ENCODE peak calls at places on chromosomes 12 and 14, in ten cellular contexts. I, J, B, L, O, U, A, D, X and S are unnamed samples.

GRCh38 chr14:96085369-96085768 is 46.2 kb downstream of the C14orf132 start:
- DNase-seq in A (no peak), O (no peak), U (no peak), I (no peak), L (no peak), J (no peak), X (no peak), B (no peak), D (no peak), S (no peak)

GRCh38 chr14:76884853-76885276 is 58.7 kb downstream of the LRRC74A start:
- DNase-seq in O (no peak), A (no peak), U (no peak), D (no peak), B (no peak), L (no peak), I (no peak), X (no peak), J (no peak), S (no peak)

GRCh38 chr12:1842183-1842904 is 22.0 kb downstream of the LRTM2 start:
- DNase-seq in A (no peak), I (no peak), J (no peak), B (no peak), L (no peak), O (no peak), D (no peak), U (no peak), X (no peak), S (no peak)

GRCh38 chr14:100155049-100155621 is 4.3 kb downstream of the DEGS2 start:
- DNase-seq in L (no peak), X (no peak), D (peak), I (no peak), B (peak), U (no peak), A (no peak), O (peak), J (no peak), S (peak)

GRCh38 chr12:57872362-57872761 is 25.8 kb upstream of the CTDSP2 start:
- DNase-seq in L (no peak), U (no peak), A (no peak), D (no peak), I (no peak), J (no peak), O (no peak), B (no peak), X (no peak), S (no peak)

GRCh38 chr12:59660921-59661597 is 65.2 kb downstream of the SLC16A7 start:
- DNase-seq in L (no peak), J (no peak), I (no peak), X (no peak), D (no peak), U (no peak), O (no peak), B (no peak), A (no peak), S (no peak)

GRCh38 chr12:109744991-109745942 is 31.6 kb downstream of the FAM222A start:
- DNase-seq in J (no peak), I (peak), L (no peak), U (no peak), A (peak), X (no peak), D (no peak), O (peak), B (no peak), S (no peak)

GRCh38 chr12:39145175-39145999 is 240.0 kb upstream of the CPNE8 start:
- DNase-seq in X (peak), J (no peak), L (no peak), U (no peak), O (peak), I (no peak), B (no peak), A (no peak), D (peak), S (no peak)

GRCh38 chr14:99626041-99626648 is 18.8 kb upstream of the HHIPL1 start:
- DNase-seq in B (no peak), J (no peak), I (no peak), X (no peak), U (no peak), O (no peak), L (no peak), D (no peak), A (no peak), S (no peak)